ENCODE peak calls at places on chromosomes 4 and X, in four cellular contexts. E is sigmoid colon, O is endothelial cell of umbilical vein, Y is HCT116. S is an unnamed sample.

GRCh38 chrX:153400146-153401132 is 711 bp downstream of the PNMA6E start:
- DNase-seq in E (no peak), O (peak; percentile 7), Y (peak; percentile 35), S (peak; percentile 72)

GRCh38 chr4:99383833-99384392 is 31.4 kb upstream of the ADH1C start:
- DNase-seq in E (peak; percentile 84), O (no peak), Y (no peak), S (no peak)

GRCh38 chr4:91502365-91502764 is 801.4 kb upstream of the GRID2 start:
- DNase-seq in E (no peak), O (peak; percentile 8), Y (peak; percentile 18), S (no peak)

GRCh38 chrX:103464774-103465117 is 54.5 kb downstream of the RAB40A start:
- DNase-seq in E (peak; percentile 76), O (peak; percentile 84), Y (peak; percentile 21), S (no peak)

GRCh38 chr4:152095701-152096070 is 334.9 kb upstream of the GATB start:
- DNase-seq in E (no peak), O (no peak), Y (no peak), S (no peak)

GRCh38 chrX:68433155-68433980 is at the start of gene OPHN1:
- DNase-seq in E (peak; percentile 90), O (peak; percentile 72), Y (peak; percentile 55), S (no peak)

GRCh38 chr4:76804060-76804459 is 93.9 kb downstream of the SOWAHB start:
- DNase-seq in E (no peak), O (peak; percentile 56), Y (no peak), S (no peak)

GRCh38 chrX:30489323-30489722 is 88.2 kb downstream of the TASL start:
- DNase-seq in E (no peak), O (no peak), Y (peak; percentile 8), S (no peak)

GRCh38 chrX:94751611-94752010 is 1077.6 kb downstream of the FAM133A start:
- DNase-seq in E (no peak), O (no peak), Y (no peak), S (no peak)

GRCh38 chrX:120269379-120270035 is 18.9 kb downstream of the ZBTB33 start:
- DNase-seq in E (no peak), O (no peak), Y (no peak), S (no peak)

GRCh38 chr4:75724867-75725724 is 719 bp downstream of the USO1 start:
- DNase-seq in E (peak; percentile 88), O (peak; percentile 86), Y (peak; percentile 23), S (peak; percentile 67)

GRCh38 chr4:1176398-1177273 is 4.3 kb upstream of the SPON2 start:
- DNase-seq in E (no peak), O (no peak), Y (no peak), S (no peak)
- TF ChIP-seq POLR2AphosphoS5 in E (no peak), O (no peak), Y (no peak), S (no peak)

DNA sequence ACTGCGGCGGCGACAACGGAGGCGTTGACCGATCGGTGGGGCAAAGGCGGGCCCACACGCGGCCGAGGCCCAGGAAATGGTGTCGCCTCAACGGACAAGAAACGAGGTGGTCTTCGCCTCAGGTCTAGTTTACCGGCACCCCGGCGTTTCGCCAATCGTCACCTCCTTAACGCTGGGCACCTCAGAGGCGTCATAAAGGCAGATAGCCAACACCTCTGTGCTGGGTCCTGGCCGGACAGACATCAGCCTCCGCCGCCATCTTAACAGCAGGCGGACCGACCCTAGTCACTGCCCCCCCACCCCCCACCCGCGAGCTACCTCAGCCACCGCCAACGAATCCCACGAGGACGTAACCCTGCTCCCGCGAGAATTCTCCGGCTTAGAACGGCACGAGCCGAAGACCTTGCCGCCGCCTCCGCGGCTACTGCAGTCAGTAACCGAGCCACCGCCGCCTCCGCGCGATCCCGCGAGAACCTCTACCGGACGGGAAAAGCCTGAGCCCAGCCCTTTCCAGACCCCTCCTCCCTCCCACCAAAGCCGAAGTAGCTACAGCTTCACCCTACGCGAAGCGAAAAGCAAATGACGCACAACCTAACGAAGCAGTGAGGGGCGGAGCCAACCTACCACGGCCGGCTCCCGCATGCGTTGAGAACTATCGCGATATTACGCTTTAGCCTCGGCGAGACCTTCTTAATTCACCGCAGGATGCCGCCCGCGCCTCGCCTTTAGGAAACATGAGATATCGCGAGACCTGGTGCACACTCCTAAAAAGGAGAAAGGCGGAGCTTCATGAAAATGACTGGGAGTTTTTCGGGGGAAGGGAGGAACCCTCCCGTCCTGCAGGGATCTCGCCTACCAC is 2.7 kb downstream of the HUWE1 start:
- DNase-seq in E (peak; percentile 98), O (peak; percentile 99), Y (peak; percentile 96), S (peak; percentile 53)
- TF ChIP-seq POLR2AphosphoS5 in E (peak; percentile 80), O (peak; percentile 42), Y (peak; percentile 69), S (peak; percentile 73)

DNA sequence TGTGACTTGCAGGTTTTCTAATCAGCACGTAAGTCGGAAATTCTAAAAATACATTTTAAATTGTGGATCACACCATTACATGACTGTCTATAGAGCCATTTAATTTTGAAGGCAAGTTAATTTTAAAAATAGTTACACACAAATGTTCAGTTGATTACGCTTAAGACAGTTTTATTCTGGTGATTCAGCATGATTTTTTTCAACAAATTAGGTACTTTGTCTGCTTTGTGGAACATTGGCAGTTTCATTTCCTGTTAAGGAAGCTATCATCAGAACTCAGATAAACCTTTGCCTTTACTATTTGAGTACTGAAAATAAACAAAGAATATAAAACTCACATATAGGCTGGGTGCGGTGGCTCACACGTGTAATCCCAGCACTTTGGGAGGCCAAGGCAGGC is 19.5 kb downstream of the SAT1 start:
- DNase-seq in E (no peak), O (peak; percentile 68), Y (no peak), S (no peak)
- TF ChIP-seq POLR2AphosphoS5 in E (no peak), O (no peak), Y (no peak), S (no peak)

DNA sequence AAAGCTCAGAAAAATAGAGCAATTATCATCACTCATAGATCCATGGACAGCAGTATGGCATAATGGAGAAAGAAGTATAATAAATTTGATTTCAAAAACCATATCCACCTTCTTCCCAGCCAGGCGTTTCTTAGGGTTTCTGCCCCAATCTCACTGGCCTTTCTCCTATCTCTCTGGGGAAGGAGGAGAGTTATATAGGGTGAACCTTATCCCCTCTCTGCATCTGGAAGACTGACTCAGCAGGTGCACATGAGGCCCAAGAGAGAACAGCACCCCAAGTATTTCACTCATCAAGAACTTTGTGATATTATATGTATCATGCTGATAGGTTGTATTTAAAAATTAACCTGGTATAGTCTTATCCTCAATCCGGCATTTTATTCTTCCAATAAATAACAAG is 318.8 kb upstream of the RASGEF1B start:
- DNase-seq in E (no peak), O (no peak), Y (no peak), S (no peak)
- TF ChIP-seq POLR2AphosphoS5 in E (no peak), O (no peak), Y (no peak), S (no peak)

DNA sequence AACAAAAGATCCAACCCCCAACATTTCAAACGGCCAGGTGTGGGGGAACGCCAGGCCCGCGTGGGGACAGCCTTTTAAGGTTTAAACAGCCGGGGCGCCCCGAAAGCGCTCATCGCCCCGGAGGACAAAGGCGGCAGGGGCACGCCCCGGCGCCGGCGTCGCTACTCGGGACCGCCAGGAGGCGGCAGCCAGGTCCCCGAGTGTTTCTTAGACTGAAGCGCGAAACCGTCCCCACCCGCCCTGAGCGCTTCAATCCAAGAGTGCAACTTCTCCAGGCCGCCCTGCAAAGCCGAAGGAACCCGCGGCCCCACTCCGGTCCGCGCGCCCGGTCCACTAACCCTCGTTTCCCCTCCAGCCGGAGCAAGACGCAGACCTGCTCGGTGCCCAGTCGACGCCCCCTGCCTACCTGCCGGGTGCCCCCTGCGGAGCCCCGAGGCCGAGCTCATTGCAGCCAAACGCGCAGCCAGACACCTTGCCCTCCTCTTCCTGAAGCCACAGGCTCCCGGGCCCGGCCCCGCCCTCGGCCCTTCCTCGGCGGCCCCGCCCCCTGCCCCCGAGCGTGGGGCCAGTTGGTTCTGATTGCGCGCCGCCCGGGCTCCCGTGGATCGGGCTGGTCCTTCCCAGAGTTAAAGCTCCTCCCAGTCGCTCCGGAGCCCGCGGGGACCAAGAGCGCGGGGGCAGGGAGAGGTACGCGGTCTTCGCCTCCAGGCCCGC is at the start of gene CASP6:
- DNase-seq in E (peak; percentile 91), O (peak; percentile 80), Y (peak; percentile 51), S (peak; percentile 70)
- TF ChIP-seq POLR2AphosphoS5 in E (peak; percentile 80), O (peak; percentile 54), Y (peak; percentile 79), S (peak; percentile 18)

S was measured in GM12892.